ENCODE peak calls at places on chromosome 1, in eight cellular contexts. One of them, this sample, is unnamed. For H3K9me3 and H3K4me1, the result is how much of the 10 kb centered on the place peaks cover.

GRCh38 chr1:190717055-190717454 is 239.4 kb upstream of the BRINP3 start:
- DNase-seq in mucosa of descending colon: no peak
- DNase-seq in adrenal gland: no peak
- DNase-seq in PC-3: no peak
- DNase-seq in CD8-positive, alpha-beta memory T cell: no peak
- DNase-seq in HAP-1: no peak
- DNase-seq in HCT116: no peak
- DNase-seq in right lobe of liver: no peak
- DNase-seq in this sample: no peak

GRCh38 chr1:47527653-47528272 is 89.9 kb downstream of the FOXD2 start:
- DNase-seq in mucosa of descending colon: peak
- DNase-seq in adrenal gland: no peak
- DNase-seq in PC-3: peak
- DNase-seq in CD8-positive, alpha-beta memory T cell: no peak
- DNase-seq in HAP-1: peak
- DNase-seq in HCT116: peak
- DNase-seq in right lobe of liver: peak
- DNase-seq in this sample: no peak

GRCh38 chr1:15178571-15179484 is 25.3 kb downstream of the TMEM51 start:
- DNase-seq in mucosa of descending colon: no peak
- DNase-seq in adrenal gland: peak
- DNase-seq in PC-3: peak
- DNase-seq in CD8-positive, alpha-beta memory T cell: no peak
- DNase-seq in HAP-1: no peak
- DNase-seq in HCT116: peak
- DNase-seq in right lobe of liver: no peak
- DNase-seq in this sample: no peak

GRCh38 chr1:244444854-244445253 is 6.9 kb downstream of the ADSS2 start:
- DNase-seq in mucosa of descending colon: no peak
- DNase-seq in adrenal gland: no peak
- DNase-seq in PC-3: no peak
- DNase-seq in CD8-positive, alpha-beta memory T cell: no peak
- DNase-seq in HAP-1: no peak
- DNase-seq in HCT116: no peak
- DNase-seq in right lobe of liver: no peak
- DNase-seq in this sample: no peak

GRCh38 chr1:234573711-234574299 is 36.2 kb downstream of the IRF2BP2 start:
- DNase-seq in mucosa of descending colon: no peak
- DNase-seq in adrenal gland: no peak
- DNase-seq in PC-3: no peak
- DNase-seq in CD8-positive, alpha-beta memory T cell: no peak
- DNase-seq in HAP-1: no peak
- DNase-seq in HCT116: no peak
- DNase-seq in right lobe of liver: no peak
- DNase-seq in this sample: no peak

GRCh38 chr1:221317537-221317936 is 424.4 kb downstream of the DUSP10 start:
- DNase-seq in mucosa of descending colon: no peak
- DNase-seq in adrenal gland: no peak
- DNase-seq in PC-3: no peak
- DNase-seq in CD8-positive, alpha-beta memory T cell: no peak
- DNase-seq in HAP-1: no peak
- DNase-seq in HCT116: no peak
- DNase-seq in right lobe of liver: no peak
- DNase-seq in this sample: no peak

GRCh38 chr1:239126881-239127280 is 259.5 kb upstream of the CHRM3 start:
- DNase-seq in mucosa of descending colon: no peak
- DNase-seq in adrenal gland: no peak
- DNase-seq in PC-3: no peak
- DNase-seq in CD8-positive, alpha-beta memory T cell: no peak
- DNase-seq in HAP-1: peak
- DNase-seq in HCT116: no peak
- DNase-seq in right lobe of liver: no peak
- DNase-seq in this sample: no peak

GRCh38 chr1:240244968-240245628 is 153.4 kb downstream of the FMN2 start:
- DNase-seq in mucosa of descending colon: no peak
- DNase-seq in adrenal gland: no peak
- DNase-seq in PC-3: no peak
- DNase-seq in CD8-positive, alpha-beta memory T cell: no peak
- DNase-seq in HAP-1: no peak
- DNase-seq in HCT116: no peak
- DNase-seq in right lobe of liver: no peak
- DNase-seq in this sample: no peak

GRCh38 chr1:206859082-206859491 is 6.3 kb upstream of the IL20 start:
- DNase-seq in mucosa of descending colon: no peak
- DNase-seq in adrenal gland: no peak
- DNase-seq in PC-3: peak
- DNase-seq in CD8-positive, alpha-beta memory T cell: peak
- DNase-seq in HAP-1: no peak
- DNase-seq in HCT116: no peak
- DNase-seq in right lobe of liver: no peak
- DNase-seq in this sample: no peak

GRCh38 chr1:212769372-212770167 is 22.0 kb downstream of the NSL1 start:
- DNase-seq in mucosa of descending colon: no peak
- DNase-seq in adrenal gland: no peak
- DNase-seq in PC-3: no peak
- DNase-seq in CD8-positive, alpha-beta memory T cell: no peak
- DNase-seq in HAP-1: no peak
- DNase-seq in HCT116: no peak
- DNase-seq in right lobe of liver: no peak
- DNase-seq in this sample: no peak
- H3K9me3 ChIP-seq in mucosa of descending colon: under half
- H3K9me3 ChIP-seq in adrenal gland: under half
- H3K9me3 ChIP-seq in PC-3: under half
- H3K9me3 ChIP-seq in CD8-positive, alpha-beta memory T cell: under half
- H3K9me3 ChIP-seq in HAP-1: under half
- H3K9me3 ChIP-seq in HCT116: under half
- H3K9me3 ChIP-seq in right lobe of liver: under half
- H3K9me3 ChIP-seq in this sample: under half

GRCh38 chr1:20035114-20035513 is 34.9 kb upstream of the PLA2G5 start:
- DNase-seq in mucosa of descending colon: no peak
- DNase-seq in adrenal gland: no peak
- DNase-seq in PC-3: no peak
- DNase-seq in CD8-positive, alpha-beta memory T cell: no peak
- DNase-seq in HAP-1: no peak
- DNase-seq in HCT116: no peak
- DNase-seq in right lobe of liver: no peak
- DNase-seq in this sample: no peak
- H3K4me1 ChIP-seq in mucosa of descending colon: under half
- H3K4me1 ChIP-seq in adrenal gland: under half
- H3K4me1 ChIP-seq in PC-3: under half
- H3K4me1 ChIP-seq in CD8-positive, alpha-beta memory T cell: under half
- H3K4me1 ChIP-seq in HAP-1: under half
- H3K4me1 ChIP-seq in HCT116: under half
- H3K4me1 ChIP-seq in right lobe of liver: under half
- H3K4me1 ChIP-seq in this sample: under half

GRCh38 chr1:97640677-97641076 is 280.2 kb downstream of the DPYD start:
- DNase-seq in mucosa of descending colon: no peak
- DNase-seq in adrenal gland: no peak
- DNase-seq in PC-3: peak
- DNase-seq in CD8-positive, alpha-beta memory T cell: no peak
- DNase-seq in HAP-1: no peak
- DNase-seq in HCT116: no peak
- DNase-seq in right lobe of liver: no peak
- DNase-seq in this sample: no peak
- H3K4me3 ChIP-seq in mucosa of descending colon: no peak
- H3K4me3 ChIP-seq in adrenal gland: no peak
- H3K4me3 ChIP-seq in PC-3: no peak
- H3K4me3 ChIP-seq in CD8-positive, alpha-beta memory T cell: no peak
- H3K4me3 ChIP-seq in HAP-1: no peak
- H3K4me3 ChIP-seq in HCT116: no peak
- H3K4me3 ChIP-seq in right lobe of liver: no peak
- H3K4me3 ChIP-seq in this sample: no peak

DNA sequence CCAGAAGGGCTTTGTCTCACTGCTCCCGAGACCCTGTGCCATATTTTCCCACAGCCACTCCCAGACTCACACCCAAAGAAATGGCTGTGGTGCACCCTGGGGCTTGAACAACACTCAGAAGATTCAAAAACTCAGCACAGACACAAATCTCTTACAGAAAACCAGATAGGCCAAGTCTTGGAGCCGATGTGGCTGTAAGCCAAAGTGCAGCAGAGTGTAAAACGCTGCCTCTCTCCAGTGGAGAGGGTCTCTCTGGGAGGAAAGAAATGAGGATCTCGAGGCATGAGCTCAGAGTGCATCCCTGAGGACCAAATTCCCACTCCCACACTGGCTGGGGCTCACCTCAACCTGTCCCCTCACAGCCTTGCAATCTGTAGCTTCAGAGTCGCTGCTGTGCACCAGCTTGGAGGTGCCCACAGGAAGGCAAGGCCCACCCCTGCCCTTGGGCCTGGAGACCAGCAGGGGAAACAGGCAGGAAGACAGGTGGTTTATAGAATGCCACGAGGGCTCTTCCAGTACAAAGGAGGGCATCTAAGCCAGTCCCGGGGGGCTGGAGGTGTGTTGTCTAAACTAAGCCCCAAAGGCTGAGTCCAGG is 171.3 kb upstream of the AJAP1 start:
- DNase-seq in mucosa of descending colon: no peak
- DNase-seq in adrenal gland: no peak
- DNase-seq in PC-3: no peak
- DNase-seq in CD8-positive, alpha-beta memory T cell: no peak
- DNase-seq in HAP-1: no peak
- DNase-seq in HCT116: no peak
- DNase-seq in right lobe of liver: no peak
- DNase-seq in this sample: no peak
- H3K9me3 ChIP-seq in mucosa of descending colon: under half
- H3K9me3 ChIP-seq in adrenal gland: under half
- H3K9me3 ChIP-seq in PC-3: under half
- H3K9me3 ChIP-seq in CD8-positive, alpha-beta memory T cell: under half
- H3K9me3 ChIP-seq in HAP-1: under half
- H3K9me3 ChIP-seq in HCT116: under half
- H3K9me3 ChIP-seq in right lobe of liver: under half
- H3K9me3 ChIP-seq in this sample: under half

GRCh38 chr1:93708734-93709481 is 27.3 kb upstream of the BCAR3 start:
- DNase-seq in mucosa of descending colon: no peak
- DNase-seq in adrenal gland: peak
- DNase-seq in PC-3: no peak
- DNase-seq in CD8-positive, alpha-beta memory T cell: no peak
- DNase-seq in HAP-1: no peak
- DNase-seq in HCT116: no peak
- DNase-seq in right lobe of liver: no peak
- DNase-seq in this sample: peak
- H3K4me1 ChIP-seq in mucosa of descending colon: under half
- H3K4me1 ChIP-seq in adrenal gland: under half
- H3K4me1 ChIP-seq in PC-3: under half
- H3K4me1 ChIP-seq in CD8-positive, alpha-beta memory T cell: under half
- H3K4me1 ChIP-seq in HAP-1: under half
- H3K4me1 ChIP-seq in HCT116: under half
- H3K4me1 ChIP-seq in right lobe of liver: under half
- H3K4me1 ChIP-seq in this sample: under half

DNA sequence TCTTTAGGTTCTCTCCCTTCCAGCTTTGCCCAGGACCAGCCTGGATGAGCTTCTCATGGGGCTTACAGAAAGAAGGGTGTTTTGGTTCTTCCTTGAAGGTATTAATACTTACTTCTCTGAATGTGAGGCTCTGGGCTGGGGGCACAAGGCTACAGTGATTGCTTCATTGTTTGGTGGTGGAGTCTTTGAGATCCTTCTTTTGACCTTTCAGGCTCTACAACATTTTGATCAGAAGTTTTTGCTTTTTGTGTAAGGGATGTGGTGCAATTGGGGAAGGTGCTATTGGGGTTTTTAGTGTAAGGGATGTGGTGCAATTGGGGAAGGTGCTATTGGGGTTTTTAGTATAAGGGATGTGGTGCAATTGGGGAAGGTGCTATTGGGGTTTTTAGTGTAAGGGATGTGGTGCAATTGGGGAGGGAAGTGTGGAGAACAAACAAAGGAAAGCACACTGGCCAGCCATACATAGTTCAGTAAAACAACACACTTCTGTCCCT is 103.6 kb upstream of the IVNS1ABP start:
- DNase-seq in mucosa of descending colon: peak
- DNase-seq in adrenal gland: no peak
- DNase-seq in PC-3: no peak
- DNase-seq in CD8-positive, alpha-beta memory T cell: no peak
- DNase-seq in HAP-1: no peak
- DNase-seq in HCT116: no peak
- DNase-seq in right lobe of liver: no peak
- DNase-seq in this sample: no peak
- H3K4me3 ChIP-seq in mucosa of descending colon: no peak
- H3K4me3 ChIP-seq in adrenal gland: no peak
- H3K4me3 ChIP-seq in PC-3: no peak
- H3K4me3 ChIP-seq in CD8-positive, alpha-beta memory T cell: no peak
- H3K4me3 ChIP-seq in HAP-1: no peak
- H3K4me3 ChIP-seq in HCT116: no peak
- H3K4me3 ChIP-seq in right lobe of liver: no peak
- H3K4me3 ChIP-seq in this sample: no peak

GRCh38 chr1:223732993-223733798 is 20.9 kb downstream of the CAPN2 start:
- DNase-seq in mucosa of descending colon: no peak
- DNase-seq in adrenal gland: peak
- DNase-seq in PC-3: peak
- DNase-seq in CD8-positive, alpha-beta memory T cell: no peak
- DNase-seq in HAP-1: no peak
- DNase-seq in HCT116: no peak
- DNase-seq in right lobe of liver: no peak
- DNase-seq in this sample: peak
- H3K9me3 ChIP-seq in mucosa of descending colon: under half
- H3K9me3 ChIP-seq in adrenal gland: under half
- H3K9me3 ChIP-seq in PC-3: under half
- H3K9me3 ChIP-seq in CD8-positive, alpha-beta memory T cell: under half
- H3K9me3 ChIP-seq in HAP-1: under half
- H3K9me3 ChIP-seq in HCT116: under half
- H3K9me3 ChIP-seq in right lobe of liver: under half
- H3K9me3 ChIP-seq in this sample: under half

GRCh38 chr1:42933060-42933586 is 25.5 kb downstream of the SLC2A1 start:
- DNase-seq in mucosa of descending colon: no peak
- DNase-seq in adrenal gland: no peak
- DNase-seq in PC-3: no peak
- DNase-seq in CD8-positive, alpha-beta memory T cell: no peak
- DNase-seq in HAP-1: no peak
- DNase-seq in HCT116: no peak
- DNase-seq in right lobe of liver: no peak
- DNase-seq in this sample: no peak
- H3K4me1 ChIP-seq in mucosa of descending colon: half or more
- H3K4me1 ChIP-seq in adrenal gland: under half
- H3K4me1 ChIP-seq in PC-3: half or more
- H3K4me1 ChIP-seq in CD8-positive, alpha-beta memory T cell: half or more
- H3K4me1 ChIP-seq in HAP-1: under half
- H3K4me1 ChIP-seq in HCT116: half or more
- H3K4me1 ChIP-seq in right lobe of liver: under half
- H3K4me1 ChIP-seq in this sample: under half